ENCODE peak calls at places on chromosomes 11 and 22, in nine cellular contexts. One of them, this sample, is unnamed.

GRCh38 chr11:2801711-2802388 is 83.7 kb downstream of the CDKN1C start:
- DNase-seq in H7: no peak
- DNase-seq in stimulated activated CD8-positive, alpha-beta memory T cell treated with anti-CD3 and anti-CD28 coated beads, Interleukin-7, amount 100 ng/mL, for 4 hours: no peak
- DNase-seq in non-pigmented ciliary epithelial cell: no peak
- DNase-seq in NCI-H524: no peak
- DNase-seq in activated naive CD8-positive, alpha-beta T cell treated with anti-CD3 and anti-CD28 coated beads, Interleukin-2, amount 50 U/mL, for 24 hours: no peak
- DNase-seq in transverse colon: peak
- DNase-seq in left ventricle myocardium superior: peak
- DNase-seq in K562: no peak
- DNase-seq in this sample: no peak

GRCh38 chr22:30584441-30584840 is 7.3 kb downstream of the PES1 start:
- DNase-seq in left ventricle myocardium superior: no peak
- DNase-seq in NCI-H524: no peak
- DNase-seq in activated naive CD8-positive, alpha-beta T cell treated with anti-CD3 and anti-CD28 coated beads, Interleukin-2, amount 50 U/mL, for 24 hours: no peak
- DNase-seq in transverse colon: no peak
- DNase-seq in H7: no peak
- DNase-seq in stimulated activated CD8-positive, alpha-beta memory T cell treated with anti-CD3 and anti-CD28 coated beads, Interleukin-7, amount 100 ng/mL, for 4 hours: no peak
- DNase-seq in non-pigmented ciliary epithelial cell: no peak
- DNase-seq in K562: no peak
- DNase-seq in this sample: no peak

GRCh38 chr11:72190581-72191205 is 1.2 kb upstream of the FOLR1 start:
- DNase-seq in H7: no peak
- DNase-seq in stimulated activated CD8-positive, alpha-beta memory T cell treated with anti-CD3 and anti-CD28 coated beads, Interleukin-7, amount 100 ng/mL, for 4 hours: no peak
- DNase-seq in NCI-H524: no peak
- DNase-seq in left ventricle myocardium superior: no peak
- DNase-seq in transverse colon: no peak
- DNase-seq in activated naive CD8-positive, alpha-beta T cell treated with anti-CD3 and anti-CD28 coated beads, Interleukin-2, amount 50 U/mL, for 24 hours: no peak
- DNase-seq in K562: no peak
- DNase-seq in non-pigmented ciliary epithelial cell: no peak
- DNase-seq in this sample: no peak

GRCh38 chr11:130209944-130210854 is 50.6 kb downstream of the ST14 start:
- DNase-seq in NCI-H524: no peak
- DNase-seq in transverse colon: peak
- DNase-seq in H7: peak
- DNase-seq in stimulated activated CD8-positive, alpha-beta memory T cell treated with anti-CD3 and anti-CD28 coated beads, Interleukin-7, amount 100 ng/mL, for 4 hours: no peak
- DNase-seq in K562: no peak
- DNase-seq in activated naive CD8-positive, alpha-beta T cell treated with anti-CD3 and anti-CD28 coated beads, Interleukin-2, amount 50 U/mL, for 24 hours: no peak
- DNase-seq in non-pigmented ciliary epithelial cell: no peak
- DNase-seq in left ventricle myocardium superior: no peak
- DNase-seq in this sample: no peak

GRCh38 chr11:126102436-126102894 is 39.8 kb upstream of the CDON start:
- DNase-seq in stimulated activated CD8-positive, alpha-beta memory T cell treated with anti-CD3 and anti-CD28 coated beads, Interleukin-7, amount 100 ng/mL, for 4 hours: no peak
- DNase-seq in K562: peak
- DNase-seq in non-pigmented ciliary epithelial cell: no peak
- DNase-seq in activated naive CD8-positive, alpha-beta T cell treated with anti-CD3 and anti-CD28 coated beads, Interleukin-2, amount 50 U/mL, for 24 hours: no peak
- DNase-seq in NCI-H524: peak
- DNase-seq in H7: no peak
- DNase-seq in transverse colon: peak
- DNase-seq in left ventricle myocardium superior: peak
- DNase-seq in this sample: no peak

GRCh38 chr11:3197878-3198528 is 20.6 kb downstream of the MRGPRG start:
- DNase-seq in activated naive CD8-positive, alpha-beta T cell treated with anti-CD3 and anti-CD28 coated beads, Interleukin-2, amount 50 U/mL, for 24 hours: no peak
- DNase-seq in K562: no peak
- DNase-seq in stimulated activated CD8-positive, alpha-beta memory T cell treated with anti-CD3 and anti-CD28 coated beads, Interleukin-7, amount 100 ng/mL, for 4 hours: no peak
- DNase-seq in left ventricle myocardium superior: no peak
- DNase-seq in NCI-H524: no peak
- DNase-seq in H7: peak
- DNase-seq in transverse colon: no peak
- DNase-seq in non-pigmented ciliary epithelial cell: no peak
- DNase-seq in this sample: no peak

GRCh38 chr11:41497974-41498373 is 38.5 kb upstream of the LRRC4C start:
- DNase-seq in stimulated activated CD8-positive, alpha-beta memory T cell treated with anti-CD3 and anti-CD28 coated beads, Interleukin-7, amount 100 ng/mL, for 4 hours: no peak
- DNase-seq in H7: peak
- DNase-seq in NCI-H524: no peak
- DNase-seq in K562: no peak
- DNase-seq in activated naive CD8-positive, alpha-beta T cell treated with anti-CD3 and anti-CD28 coated beads, Interleukin-2, amount 50 U/mL, for 24 hours: no peak
- DNase-seq in transverse colon: no peak
- DNase-seq in left ventricle myocardium superior: no peak
- DNase-seq in non-pigmented ciliary epithelial cell: no peak
- DNase-seq in this sample: no peak

GRCh38 chr11:67264886-67265632 is 1.2 kb upstream of the GRK2 start:
- DNase-seq in K562: no peak
- DNase-seq in H7: no peak
- DNase-seq in non-pigmented ciliary epithelial cell: no peak
- DNase-seq in left ventricle myocardium superior: no peak
- DNase-seq in stimulated activated CD8-positive, alpha-beta memory T cell treated with anti-CD3 and anti-CD28 coated beads, Interleukin-7, amount 100 ng/mL, for 4 hours: no peak
- DNase-seq in NCI-H524: no peak
- DNase-seq in activated naive CD8-positive, alpha-beta T cell treated with anti-CD3 and anti-CD28 coated beads, Interleukin-2, amount 50 U/mL, for 24 hours: peak
- DNase-seq in transverse colon: no peak
- DNase-seq in this sample: no peak

GRCh38 chr11:42462558-42463310 is 849.1 kb upstream of the API5 start:
- DNase-seq in NCI-H524: no peak
- DNase-seq in non-pigmented ciliary epithelial cell: no peak
- DNase-seq in H7: no peak
- DNase-seq in activated naive CD8-positive, alpha-beta T cell treated with anti-CD3 and anti-CD28 coated beads, Interleukin-2, amount 50 U/mL, for 24 hours: no peak
- DNase-seq in stimulated activated CD8-positive, alpha-beta memory T cell treated with anti-CD3 and anti-CD28 coated beads, Interleukin-7, amount 100 ng/mL, for 4 hours: no peak
- DNase-seq in left ventricle myocardium superior: no peak
- DNase-seq in K562: no peak
- DNase-seq in transverse colon: no peak
- DNase-seq in this sample: no peak

GRCh38 chr11:469684-470667 is 19.9 kb downstream of the PTDSS2 start:
- DNase-seq in NCI-H524: no peak
- DNase-seq in transverse colon: peak
- DNase-seq in activated naive CD8-positive, alpha-beta T cell treated with anti-CD3 and anti-CD28 coated beads, Interleukin-2, amount 50 U/mL, for 24 hours: no peak
- DNase-seq in K562: no peak
- DNase-seq in H7: peak
- DNase-seq in left ventricle myocardium superior: peak
- DNase-seq in stimulated activated CD8-positive, alpha-beta memory T cell treated with anti-CD3 and anti-CD28 coated beads, Interleukin-7, amount 100 ng/mL, for 4 hours: no peak
- DNase-seq in non-pigmented ciliary epithelial cell: peak
- DNase-seq in this sample: no peak

GRCh38 chr11:44139565-44140313 is 44.3 kb downstream of the EXT2 start:
- DNase-seq in transverse colon: no peak
- DNase-seq in stimulated activated CD8-positive, alpha-beta memory T cell treated with anti-CD3 and anti-CD28 coated beads, Interleukin-7, amount 100 ng/mL, for 4 hours: no peak
- DNase-seq in H7: no peak
- DNase-seq in activated naive CD8-positive, alpha-beta T cell treated with anti-CD3 and anti-CD28 coated beads, Interleukin-2, amount 50 U/mL, for 24 hours: no peak
- DNase-seq in NCI-H524: no peak
- DNase-seq in left ventricle myocardium superior: no peak
- DNase-seq in K562: peak
- DNase-seq in non-pigmented ciliary epithelial cell: no peak
- DNase-seq in this sample: peak

GRCh38 chr11:62468577-62468976 is 49.7 kb downstream of the SCGB1A1 start:
- DNase-seq in left ventricle myocardium superior: no peak
- DNase-seq in NCI-H524: no peak
- DNase-seq in K562: peak
- DNase-seq in transverse colon: no peak
- DNase-seq in stimulated activated CD8-positive, alpha-beta memory T cell treated with anti-CD3 and anti-CD28 coated beads, Interleukin-7, amount 100 ng/mL, for 4 hours: no peak
- DNase-seq in activated naive CD8-positive, alpha-beta T cell treated with anti-CD3 and anti-CD28 coated beads, Interleukin-2, amount 50 U/mL, for 24 hours: no peak
- DNase-seq in non-pigmented ciliary epithelial cell: no peak
- DNase-seq in H7: no peak
- DNase-seq in this sample: no peak

GRCh38 chr11:113446938-113447337 is 28.3 kb downstream of the DRD2 start:
- DNase-seq in NCI-H524: no peak
- DNase-seq in H7: no peak
- DNase-seq in stimulated activated CD8-positive, alpha-beta memory T cell treated with anti-CD3 and anti-CD28 coated beads, Interleukin-7, amount 100 ng/mL, for 4 hours: no peak
- DNase-seq in left ventricle myocardium superior: no peak
- DNase-seq in transverse colon: no peak
- DNase-seq in non-pigmented ciliary epithelial cell: no peak
- DNase-seq in K562: no peak
- DNase-seq in activated naive CD8-positive, alpha-beta T cell treated with anti-CD3 and anti-CD28 coated beads, Interleukin-2, amount 50 U/mL, for 24 hours: no peak
- DNase-seq in this sample: no peak

GRCh38 chr11:44138980-44139379 is 43.5 kb downstream of the EXT2 start:
- DNase-seq in transverse colon: no peak
- DNase-seq in H7: no peak
- DNase-seq in activated naive CD8-positive, alpha-beta T cell treated with anti-CD3 and anti-CD28 coated beads, Interleukin-2, amount 50 U/mL, for 24 hours: no peak
- DNase-seq in K562: no peak
- DNase-seq in non-pigmented ciliary epithelial cell: no peak
- DNase-seq in stimulated activated CD8-positive, alpha-beta memory T cell treated with anti-CD3 and anti-CD28 coated beads, Interleukin-7, amount 100 ng/mL, for 4 hours: no peak
- DNase-seq in NCI-H524: no peak
- DNase-seq in left ventricle myocardium superior: no peak
- DNase-seq in this sample: no peak

GRCh38 chr11:128334311-128335044 is 252.9 kb downstream of the ETS1 start:
- DNase-seq in K562: no peak
- DNase-seq in left ventricle myocardium superior: peak
- DNase-seq in stimulated activated CD8-positive, alpha-beta memory T cell treated with anti-CD3 and anti-CD28 coated beads, Interleukin-7, amount 100 ng/mL, for 4 hours: no peak
- DNase-seq in activated naive CD8-positive, alpha-beta T cell treated with anti-CD3 and anti-CD28 coated beads, Interleukin-2, amount 50 U/mL, for 24 hours: no peak
- DNase-seq in H7: no peak
- DNase-seq in NCI-H524: no peak
- DNase-seq in transverse colon: no peak
- DNase-seq in non-pigmented ciliary epithelial cell: no peak
- DNase-seq in this sample: no peak

GRCh38 chr11:119816660-119817059 is 87.7 kb upstream of the NECTIN1 start:
- DNase-seq in H7: no peak
- DNase-seq in left ventricle myocardium superior: no peak
- DNase-seq in activated naive CD8-positive, alpha-beta T cell treated with anti-CD3 and anti-CD28 coated beads, Interleukin-2, amount 50 U/mL, for 24 hours: no peak
- DNase-seq in stimulated activated CD8-positive, alpha-beta memory T cell treated with anti-CD3 and anti-CD28 coated beads, Interleukin-7, amount 100 ng/mL, for 4 hours: no peak
- DNase-seq in K562: no peak
- DNase-seq in non-pigmented ciliary epithelial cell: peak
- DNase-seq in transverse colon: no peak
- DNase-seq in NCI-H524: no peak
- DNase-seq in this sample: no peak

GRCh38 chr11:123469089-123469488 is 39.0 kb downstream of the GRAMD1B start:
- DNase-seq in stimulated activated CD8-positive, alpha-beta memory T cell treated with anti-CD3 and anti-CD28 coated beads, Interleukin-7, amount 100 ng/mL, for 4 hours: no peak
- DNase-seq in K562: no peak
- DNase-seq in left ventricle myocardium superior: peak
- DNase-seq in transverse colon: no peak
- DNase-seq in non-pigmented ciliary epithelial cell: no peak
- DNase-seq in activated naive CD8-positive, alpha-beta T cell treated with anti-CD3 and anti-CD28 coated beads, Interleukin-2, amount 50 U/mL, for 24 hours: no peak
- DNase-seq in H7: no peak
- DNase-seq in NCI-H524: no peak
- DNase-seq in this sample: no peak

GRCh38 chr11:132444891-132445290 is 1074.5 kb downstream of the NTM start:
- DNase-seq in NCI-H524: no peak
- DNase-seq in transverse colon: no peak
- DNase-seq in non-pigmented ciliary epithelial cell: no peak
- DNase-seq in stimulated activated CD8-positive, alpha-beta memory T cell treated with anti-CD3 and anti-CD28 coated beads, Interleukin-7, amount 100 ng/mL, for 4 hours: no peak
- DNase-seq in K562: no peak
- DNase-seq in activated naive CD8-positive, alpha-beta T cell treated with anti-CD3 and anti-CD28 coated beads, Interleukin-2, amount 50 U/mL, for 24 hours: no peak
- DNase-seq in left ventricle myocardium superior: no peak
- DNase-seq in H7: no peak
- DNase-seq in this sample: no peak

GRCh38 chr11:34425863-34426262 is 12.9 kb upstream of the CAT start:
- DNase-seq in non-pigmented ciliary epithelial cell: no peak
- DNase-seq in NCI-H524: no peak
- DNase-seq in stimulated activated CD8-positive, alpha-beta memory T cell treated with anti-CD3 and anti-CD28 coated beads, Interleukin-7, amount 100 ng/mL, for 4 hours: no peak
- DNase-seq in K562: no peak
- DNase-seq in activated naive CD8-positive, alpha-beta T cell treated with anti-CD3 and anti-CD28 coated beads, Interleukin-2, amount 50 U/mL, for 24 hours: no peak
- DNase-seq in H7: no peak
- DNase-seq in left ventricle myocardium superior: no peak
- DNase-seq in transverse colon: no peak
- DNase-seq in this sample: no peak

GRCh38 chr11:20154381-20154780 is 5.9 kb downstream of the DBX1 start:
- DNase-seq in non-pigmented ciliary epithelial cell: no peak
- DNase-seq in transverse colon: no peak
- DNase-seq in activated naive CD8-positive, alpha-beta T cell treated with anti-CD3 and anti-CD28 coated beads, Interleukin-2, amount 50 U/mL, for 24 hours: no peak
- DNase-seq in H7: peak
- DNase-seq in NCI-H524: no peak
- DNase-seq in K562: no peak
- DNase-seq in left ventricle myocardium superior: no peak
- DNase-seq in stimulated activated CD8-positive, alpha-beta memory T cell treated with anti-CD3 and anti-CD28 coated beads, Interleukin-7, amount 100 ng/mL, for 4 hours: no peak
- DNase-seq in this sample: no peak

GRCh38 chr22:18028817-18029527 is 4.6 kb upstream of the MICAL3 start:
- DNase-seq in NCI-H524: no peak
- DNase-seq in H7: no peak
- DNase-seq in non-pigmented ciliary epithelial cell: no peak
- DNase-seq in stimulated activated CD8-positive, alpha-beta memory T cell treated with anti-CD3 and anti-CD28 coated beads, Interleukin-7, amount 100 ng/mL, for 4 hours: no peak
- DNase-seq in left ventricle myocardium superior: no peak
- DNase-seq in K562: no peak
- DNase-seq in activated naive CD8-positive, alpha-beta T cell treated with anti-CD3 and anti-CD28 coated beads, Interleukin-2, amount 50 U/mL, for 24 hours: no peak
- DNase-seq in transverse colon: peak
- DNase-seq in this sample: no peak

GRCh38 chr11:79147731-79148130 is 293.1 kb downstream of the TENM4 start:
- DNase-seq in stimulated activated CD8-positive, alpha-beta memory T cell treated with anti-CD3 and anti-CD28 coated beads, Interleukin-7, amount 100 ng/mL, for 4 hours: no peak
- DNase-seq in NCI-H524: no peak
- DNase-seq in transverse colon: no peak
- DNase-seq in K562: no peak
- DNase-seq in H7: no peak
- DNase-seq in left ventricle myocardium superior: no peak
- DNase-seq in activated naive CD8-positive, alpha-beta T cell treated with anti-CD3 and anti-CD28 coated beads, Interleukin-2, amount 50 U/mL, for 24 hours: no peak
- DNase-seq in non-pigmented ciliary epithelial cell: no peak
- DNase-seq in this sample: no peak